ENCODE peak calls at places on chromosomes 16 and 17, in eight cellular contexts. P is dorsolateral prefrontal cortex, A is kidney, F is fibroblast of lung, D is breast epithelium, J is uterus, N is fibroblast of pulmonary artery, B is heart right ventricle. I is an unnamed sample.

GRCh38 chr17:39264119-39264518 is 38.4 kb upstream of the STAC2 start:
- DNase-seq in P (no peak), A (no peak), F (no peak), D (no peak), J (no peak), N (no peak), B (peak), I (no peak)

GRCh38 chr16:31513126-31513525 is 4.9 kb upstream of the RUSF1 start:
- DNase-seq in P (no peak), A (no peak), F (peak), D (no peak), J (no peak), N (peak), B (no peak), I (peak)

GRCh38 chr16:24972608-24973220 is 42.5 kb downstream of the ARHGAP17 start:
- DNase-seq in P (no peak), A (no peak), F (no peak), D (no peak), J (no peak), N (no peak), B (no peak), I (no peak)

GRCh38 chr16:48492131-48492530 is 106.9 kb upstream of the SIAH1 start:
- DNase-seq in P (no peak), A (no peak), F (no peak), D (no peak), J (peak), N (peak), B (no peak), I (no peak)

GRCh38 chr16:22648141-22648540 is 137.4 kb downstream of the NPIPB5 start:
- DNase-seq in P (no peak), A (no peak), F (no peak), D (no peak), J (no peak), N (no peak), B (no peak), I (no peak)

GRCh38 chr17:59366773-59367656 is 35.6 kb downstream of the YPEL2 start:
- DNase-seq in P (no peak), A (no peak), F (peak), D (peak), J (peak), N (peak), B (peak), I (no peak)

GRCh38 chr16:87305505-87306391 is 11.4 kb downstream of the C16orf95 start:
- DNase-seq in P (no peak), A (peak), F (no peak), D (no peak), J (no peak), N (peak), B (no peak), I (no peak)

GRCh38 chr17:81966343-81967243 is 5.6 kb upstream of the NOTUM start:
- DNase-seq in P (no peak), A (peak), F (no peak), D (no peak), J (no peak), N (peak), B (no peak), I (no peak)

GRCh38 chr17:49508891-49509587 is 13.9 kb downstream of the NGFR start:
- DNase-seq in P (no peak), A (peak), F (no peak), D (no peak), J (no peak), N (no peak), B (no peak), I (no peak)

GRCh38 chr16:56912746-56913703 is 18.9 kb upstream of the HERPUD1 start:
- DNase-seq in P (no peak), A (no peak), F (peak), D (no peak), J (no peak), N (peak), B (no peak), I (peak)

GRCh38 chr16:81632392-81633146 is 146.5 kb upstream of the PLCG2 start:
- DNase-seq in P (peak), A (peak), F (peak), D (peak), J (no peak), N (peak), B (no peak), I (no peak)

GRCh38 chr16:81635336-81635947 is 143.6 kb upstream of the PLCG2 start:
- DNase-seq in P (no peak), A (no peak), F (no peak), D (no peak), J (no peak), N (no peak), B (no peak), I (no peak)

GRCh38 chr16:81634380-81635121 is 144.5 kb upstream of the PLCG2 start:
- DNase-seq in P (no peak), A (no peak), F (peak), D (no peak), J (peak), N (peak), B (no peak), I (no peak)

GRCh38 chr16:81633680-81634379 is 145.3 kb upstream of the PLCG2 start:
- DNase-seq in P (no peak), A (no peak), F (no peak), D (no peak), J (no peak), N (no peak), B (no peak), I (no peak)

GRCh38 chr16:81633147-81633619 is 145.9 kb upstream of the PLCG2 start:
- DNase-seq in P (no peak), A (no peak), F (no peak), D (no peak), J (no peak), N (no peak), B (no peak), I (no peak)
- TF ChIP-seq CTCF in P (no peak), A (peak), F (no peak), D (peak), J (no peak), N (no peak), B (no peak), I (peak)

GRCh38 chr16:47460755-47461597 is at the start of the genes ITFG1 and PHKB:
- DNase-seq in P (peak), A (peak), F (peak), D (peak), J (peak), N (peak), B (peak), I (peak)

GRCh38 chr16:47465919-47466630 is 4.9 kb downstream of the PHKB start:
- DNase-seq in P (no peak), A (no peak), F (no peak), D (no peak), J (no peak), N (no peak), B (no peak), I (no peak)

GRCh38 chr16:47467501-47467900 is 6.4 kb downstream of the PHKB start:
- DNase-seq in P (no peak), A (no peak), F (no peak), D (no peak), J (no peak), N (no peak), B (no peak), I (no peak)

GRCh38 chr16:47461598-47462266 is 601 bp downstream of the PHKB start:
- DNase-seq in P (no peak), A (no peak), F (peak), D (no peak), J (no peak), N (peak), B (peak), I (no peak)

DNA sequence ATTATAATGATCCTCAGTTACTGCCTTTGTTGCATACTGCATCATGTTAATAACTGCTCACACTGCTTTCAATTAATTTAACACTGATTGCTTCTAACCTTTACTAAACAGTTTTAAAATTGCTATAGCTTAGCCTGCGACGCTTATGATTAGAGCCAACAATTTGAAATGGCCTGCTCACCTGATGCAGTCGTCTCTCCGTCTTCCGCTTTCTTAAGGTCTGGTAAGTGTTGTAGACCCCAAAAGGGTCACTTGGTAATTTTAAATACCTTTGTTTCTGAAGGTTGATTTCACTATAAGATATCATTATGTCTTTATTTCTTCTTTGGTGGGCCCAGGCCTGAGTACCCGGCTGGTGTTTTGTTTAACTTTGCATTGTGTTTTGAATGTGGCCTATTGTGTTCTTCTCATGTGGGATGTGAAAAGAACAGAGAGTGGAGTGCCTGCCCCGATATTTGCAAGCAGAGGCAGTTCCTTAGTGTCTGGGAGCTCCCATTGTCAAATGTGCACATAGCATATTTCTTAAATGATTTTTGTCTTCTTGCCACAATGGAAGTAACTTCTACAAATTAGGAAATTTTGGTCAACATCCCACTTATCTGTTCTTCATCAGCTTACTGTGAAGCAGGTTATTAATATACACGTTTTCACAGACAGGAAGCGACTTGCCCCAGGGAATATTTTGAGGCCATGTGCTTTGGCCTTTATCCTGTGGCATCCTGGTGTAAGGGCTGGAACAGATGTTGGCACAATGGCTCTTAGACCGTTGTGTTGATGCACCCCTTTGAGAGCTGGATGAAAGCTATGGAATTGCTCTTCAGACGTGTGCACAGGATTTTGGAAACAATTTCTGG is 2.9 kb downstream of the PHKB start:
- DNase-seq in P (no peak), A (no peak), F (no peak), D (no peak), J (no peak), N (no peak), B (no peak), I (no peak)
- H3K4me3 ChIP-seq in P (peak), A (no peak), F (no peak), D (no peak), J (no peak), N (no peak), B (no peak), I (no peak)

GRCh38 chr17:37848690-37849616 is 75.3 kb upstream of the TBC1D3K start:
- DNase-seq in P (no peak), A (no peak), F (peak), D (no peak), J (no peak), N (peak), B (no peak), I (no peak)
- TF ChIP-seq CTCF in P (no peak), A (no peak), F (no peak), D (no peak), J (no peak), N (no peak), B (no peak), I (no peak)

GRCh38 chr17:42683407-42684031 is 1.2 kb downstream of the CNTNAP1 start:
- DNase-seq in P (peak), A (no peak), F (peak), D (no peak), J (peak), N (no peak), B (no peak), I (no peak)
- H3K4me3 ChIP-seq in P (peak), A (peak), F (peak), D (peak), J (peak), N (peak), B (peak), I (peak)

DNA sequence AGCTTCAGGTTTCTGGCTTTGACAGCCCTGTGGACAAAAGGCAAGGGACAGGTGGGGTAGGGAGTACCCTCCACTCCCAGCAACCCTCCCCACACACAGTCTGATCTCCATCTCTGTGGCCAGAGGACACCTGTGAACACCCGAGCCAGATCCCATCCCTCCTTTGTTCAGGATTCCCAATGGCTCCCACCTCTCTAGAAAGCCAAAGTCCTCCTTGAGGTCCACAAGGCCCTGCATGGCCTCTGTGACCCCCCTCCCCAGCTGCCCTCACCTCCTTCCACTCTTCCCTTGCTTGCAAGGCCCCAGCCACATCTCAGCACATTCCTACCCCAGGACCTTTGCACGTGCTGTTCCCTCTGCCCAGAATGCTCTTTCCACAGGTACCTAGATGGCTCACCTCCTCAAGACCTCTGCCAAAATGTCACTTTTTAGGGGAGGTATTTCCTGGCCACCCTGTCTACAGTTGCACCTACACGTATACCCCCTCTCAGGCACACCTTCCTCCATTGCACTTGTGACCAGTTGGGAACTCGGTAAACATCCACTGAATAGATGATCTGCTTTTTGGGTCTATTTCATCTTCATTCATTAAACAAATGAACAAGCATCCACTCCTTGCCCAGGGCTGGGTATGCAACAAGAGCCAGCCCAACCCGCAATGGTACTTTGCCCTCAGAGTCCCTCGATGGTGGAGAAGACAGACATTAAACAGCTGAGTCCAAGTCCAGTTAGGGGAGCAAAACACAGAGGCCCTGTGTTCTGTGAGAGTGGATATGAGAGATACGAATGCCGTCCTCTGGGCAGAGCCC is 107.0 kb downstream of the CRLF3 start:
- DNase-seq in P (peak), A (peak), F (no peak), D (no peak), J (no peak), N (no peak), B (no peak), I (no peak)
- TF ChIP-seq CTCF in P (no peak), A (no peak), F (no peak), D (no peak), J (no peak), N (no peak), B (no peak), I (no peak)

GRCh38 chr17:75694536-75694935 is 26.7 kb upstream of the ITGB4 start:
- DNase-seq in P (peak), A (peak), F (no peak), D (peak), J (no peak), N (no peak), B (no peak), I (no peak)
- H3K4me3 ChIP-seq in P (no peak), A (no peak), F (no peak), D (no peak), J (no peak), N (no peak), B (no peak), I (no peak)

DNA sequence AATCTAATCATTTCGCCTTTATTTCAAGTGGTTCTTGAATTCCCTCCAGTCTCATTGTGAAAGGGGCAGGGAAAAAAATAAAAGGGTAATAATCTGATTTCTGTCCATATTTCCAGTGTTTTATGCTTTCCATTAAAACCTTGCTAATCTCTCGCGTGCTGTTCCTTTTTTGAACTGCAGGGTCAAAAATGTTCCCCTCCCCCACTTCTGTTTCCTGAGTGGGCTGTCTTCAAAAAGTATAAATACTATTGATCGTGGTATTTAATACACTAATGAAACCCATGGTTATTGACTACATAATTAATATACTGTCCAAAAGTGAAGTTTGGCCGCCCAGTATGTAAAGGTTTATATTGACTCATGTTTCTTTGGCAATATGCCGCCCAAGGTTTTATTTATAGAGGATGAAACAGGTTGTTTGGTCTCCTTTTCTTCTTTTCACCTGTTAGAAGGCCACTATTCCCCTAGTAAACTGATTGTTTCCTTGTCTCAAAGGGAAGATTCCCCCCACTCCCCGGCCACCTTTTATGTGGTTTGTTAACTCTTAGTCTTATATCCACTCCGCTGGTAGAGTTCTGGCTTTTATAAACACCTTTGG is 69.7 kb downstream of the RPA1 start:
- DNase-seq in P (no peak), A (no peak), F (no peak), D (no peak), J (no peak), N (no peak), B (no peak), I (no peak)
- TF ChIP-seq CTCF in P (no peak), A (no peak), F (no peak), D (peak), J (no peak), N (peak), B (no peak), I (peak)

GRCh38 chr17:75032896-75033294 is 13.9 kb downstream of the ATP5PD start:
- DNase-seq in P (no peak), A (peak), F (no peak), D (peak), J (peak), N (peak), B (peak), I (no peak)
- H3K4me3 ChIP-seq in P (peak), A (peak), F (peak), D (peak), J (peak), N (peak), B (peak), I (peak)

I was measured in AG09309.